ENCODE peak calls at places on chromosome 4, in eight cellular contexts. One of them, this sample, is unnamed.

GRCh38 chr4:115292320-115293092 is 179.1 kb upstream of the NDST4 start:
- DNase-seq in mesendoderm: no peak
- DNase-seq in esophagus squamous epithelium: no peak
- DNase-seq in spleen: no peak
- DNase-seq in CD4-positive, alpha-beta memory T cell: peak; percentile 11
- DNase-seq in sigmoid colon: no peak
- DNase-seq in left ventricle myocardium inferior: no peak
- DNase-seq in breast epithelium: no peak
- DNase-seq in this sample: no peak

GRCh38 chr4:165464813-165465381 is 86.1 kb downstream of the CPE start:
- DNase-seq in sigmoid colon: no peak
- DNase-seq in CD4-positive, alpha-beta memory T cell: no peak
- DNase-seq in mesendoderm: peak; percentile 40
- DNase-seq in spleen: no peak
- DNase-seq in left ventricle myocardium inferior: no peak
- DNase-seq in esophagus squamous epithelium: no peak
- DNase-seq in breast epithelium: no peak
- DNase-seq in this sample: no peak

GRCh38 chr4:47068986-47069385 is 37.6 kb downstream of the GABRB1 start:
- DNase-seq in esophagus squamous epithelium: no peak
- DNase-seq in spleen: no peak
- DNase-seq in left ventricle myocardium inferior: no peak
- DNase-seq in sigmoid colon: no peak
- DNase-seq in mesendoderm: no peak
- DNase-seq in CD4-positive, alpha-beta memory T cell: no peak
- DNase-seq in breast epithelium: no peak
- DNase-seq in this sample: no peak

GRCh38 chr4:151842430-151843079 is 81.7 kb upstream of the GATB start:
- DNase-seq in spleen: no peak
- DNase-seq in esophagus squamous epithelium: no peak
- DNase-seq in CD4-positive, alpha-beta memory T cell: no peak
- DNase-seq in left ventricle myocardium inferior: no peak
- DNase-seq in sigmoid colon: no peak
- DNase-seq in breast epithelium: no peak
- DNase-seq in mesendoderm: no peak
- DNase-seq in this sample: no peak

GRCh38 chr4:47118192-47118879 is 87.0 kb downstream of the GABRB1 start:
- DNase-seq in spleen: no peak
- DNase-seq in mesendoderm: no peak
- DNase-seq in breast epithelium: no peak
- DNase-seq in CD4-positive, alpha-beta memory T cell: no peak
- DNase-seq in left ventricle myocardium inferior: no peak
- DNase-seq in sigmoid colon: no peak
- DNase-seq in esophagus squamous epithelium: no peak
- DNase-seq in this sample: no peak

GRCh38 chr4:181784881-181785280 is 458.3 kb upstream of the TENM3 start:
- DNase-seq in CD4-positive, alpha-beta memory T cell: no peak
- DNase-seq in sigmoid colon: no peak
- DNase-seq in breast epithelium: no peak
- DNase-seq in spleen: no peak
- DNase-seq in mesendoderm: peak; percentile 10
- DNase-seq in esophagus squamous epithelium: no peak
- DNase-seq in left ventricle myocardium inferior: no peak
- DNase-seq in this sample: no peak

GRCh38 chr4:15130441-15130840 is 128.2 kb downstream of the CPEB2 start:
- DNase-seq in sigmoid colon: no peak
- DNase-seq in spleen: no peak
- DNase-seq in mesendoderm: peak; percentile 50
- DNase-seq in esophagus squamous epithelium: no peak
- DNase-seq in CD4-positive, alpha-beta memory T cell: no peak
- DNase-seq in breast epithelium: no peak
- DNase-seq in left ventricle myocardium inferior: no peak
- DNase-seq in this sample: no peak

GRCh38 chr4:154088741-154089140 is 299.9 kb upstream of the SFRP2 start:
- DNase-seq in spleen: no peak
- DNase-seq in CD4-positive, alpha-beta memory T cell: no peak
- DNase-seq in left ventricle myocardium inferior: no peak
- DNase-seq in esophagus squamous epithelium: no peak
- DNase-seq in breast epithelium: no peak
- DNase-seq in mesendoderm: no peak
- DNase-seq in sigmoid colon: no peak
- DNase-seq in this sample: no peak

GRCh38 chr4:188596027-188596426 is 456.8 kb downstream of the TRIML1 start:
- DNase-seq in esophagus squamous epithelium: no peak
- DNase-seq in mesendoderm: no peak
- DNase-seq in sigmoid colon: no peak
- DNase-seq in left ventricle myocardium inferior: no peak
- DNase-seq in spleen: no peak
- DNase-seq in CD4-positive, alpha-beta memory T cell: no peak
- DNase-seq in breast epithelium: no peak
- DNase-seq in this sample: no peak

GRCh38 chr4:136864580-136865185 is 667.6 kb downstream of the PCDH18 start:
- DNase-seq in esophagus squamous epithelium: no peak
- DNase-seq in spleen: no peak
- DNase-seq in sigmoid colon: no peak
- DNase-seq in left ventricle myocardium inferior: no peak
- DNase-seq in mesendoderm: peak; percentile 77
- DNase-seq in breast epithelium: no peak
- DNase-seq in CD4-positive, alpha-beta memory T cell: no peak
- DNase-seq in this sample: peak; percentile 2

DNA sequence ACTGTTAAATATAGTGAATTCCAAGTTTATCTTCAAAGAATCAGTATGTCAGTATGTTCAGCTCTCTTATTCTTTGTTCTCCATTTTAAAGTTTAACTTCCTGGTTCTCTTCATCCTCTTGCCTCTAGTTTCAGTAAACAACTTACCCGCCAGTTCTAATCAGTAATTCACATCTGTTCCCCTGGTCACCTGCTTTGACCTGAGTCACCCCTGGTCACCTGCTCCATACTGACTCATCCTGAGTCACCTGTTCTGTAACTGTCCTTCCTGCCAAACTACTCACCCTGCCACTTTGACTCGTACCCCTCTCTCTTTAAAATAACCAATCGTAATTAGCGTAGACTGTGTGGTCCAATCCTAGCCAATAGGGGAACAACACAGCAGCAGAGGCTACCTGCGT is 992.7 kb upstream of the HS3ST1 start:
- DNase-seq in mesendoderm: peak; percentile 29
- DNase-seq in left ventricle myocardium inferior: no peak
- DNase-seq in sigmoid colon: no peak
- DNase-seq in spleen: no peak
- DNase-seq in esophagus squamous epithelium: no peak
- DNase-seq in CD4-positive, alpha-beta memory T cell: no peak
- DNase-seq in breast epithelium: no peak
- DNase-seq in this sample: no peak
- H3K27ac ChIP-seq in mesendoderm: no peak overlapping the region
- H3K27ac ChIP-seq in left ventricle myocardium inferior: no peak overlapping the region
- H3K27ac ChIP-seq in sigmoid colon: no peak overlapping the region
- H3K27ac ChIP-seq in spleen: no peak overlapping the region
- H3K27ac ChIP-seq in esophagus squamous epithelium: no peak overlapping the region
- H3K27ac ChIP-seq in CD4-positive, alpha-beta memory T cell: no peak overlapping the region
- H3K27ac ChIP-seq in breast epithelium: no peak overlapping the region
- H3K27ac ChIP-seq in this sample: peak overlapping the region; percentile 2

GRCh38 chr4:183242291-183242690 is 77.8 kb downstream of the CLDN22 start:
- DNase-seq in CD4-positive, alpha-beta memory T cell: no peak
- DNase-seq in sigmoid colon: no peak
- DNase-seq in left ventricle myocardium inferior: no peak
- DNase-seq in mesendoderm: no peak
- DNase-seq in spleen: no peak
- DNase-seq in breast epithelium: no peak
- DNase-seq in esophagus squamous epithelium: no peak
- DNase-seq in this sample: no peak

GRCh38 chr4:183240581-183241321 is 79.3 kb downstream of the CLDN22 start:
- DNase-seq in mesendoderm: peak; percentile 65
- DNase-seq in left ventricle myocardium inferior: no peak
- DNase-seq in CD4-positive, alpha-beta memory T cell: no peak
- DNase-seq in breast epithelium: no peak
- DNase-seq in sigmoid colon: no peak
- DNase-seq in esophagus squamous epithelium: no peak
- DNase-seq in spleen: no peak
- DNase-seq in this sample: no peak

GRCh38 chr4:183241771-183242170 is 78.3 kb downstream of the CLDN22 start:
- DNase-seq in esophagus squamous epithelium: no peak
- DNase-seq in mesendoderm: peak; percentile 69
- DNase-seq in breast epithelium: no peak
- DNase-seq in left ventricle myocardium inferior: no peak
- DNase-seq in spleen: no peak
- DNase-seq in sigmoid colon: no peak
- DNase-seq in CD4-positive, alpha-beta memory T cell: no peak
- DNase-seq in this sample: no peak

GRCh38 chr4:183244506-183244905 is 75.6 kb downstream of the CLDN22 start:
- DNase-seq in spleen: no peak
- DNase-seq in sigmoid colon: no peak
- DNase-seq in breast epithelium: no peak
- DNase-seq in CD4-positive, alpha-beta memory T cell: no peak
- DNase-seq in esophagus squamous epithelium: no peak
- DNase-seq in left ventricle myocardium inferior: no peak
- DNase-seq in mesendoderm: no peak
- DNase-seq in this sample: no peak

DNA sequence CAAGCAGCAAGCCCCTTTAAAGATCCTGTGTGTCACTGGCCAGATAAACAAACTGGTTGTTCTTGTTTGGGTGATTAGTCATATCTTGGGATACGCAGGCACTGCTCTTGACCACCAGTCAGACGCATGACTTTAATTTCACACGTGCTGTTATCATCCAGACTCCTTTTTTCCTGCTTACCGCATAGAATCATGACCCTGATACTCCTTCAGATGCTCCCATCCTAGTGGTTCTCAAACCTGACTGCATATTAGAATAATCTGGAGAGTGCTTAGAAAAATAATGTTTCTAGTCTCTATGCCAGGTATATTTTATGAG is 78.8 kb downstream of the CLDN22 start:
- DNase-seq in esophagus squamous epithelium: no peak
- DNase-seq in sigmoid colon: no peak
- DNase-seq in breast epithelium: no peak
- DNase-seq in left ventricle myocardium inferior: no peak
- DNase-seq in spleen: no peak
- DNase-seq in mesendoderm: peak; percentile 86
- DNase-seq in CD4-positive, alpha-beta memory T cell: no peak
- DNase-seq in this sample: peak; percentile 37
- H3K27ac ChIP-seq in esophagus squamous epithelium: no peak overlapping the region
- H3K27ac ChIP-seq in sigmoid colon: no peak overlapping the region
- H3K27ac ChIP-seq in breast epithelium: no peak overlapping the region
- H3K27ac ChIP-seq in left ventricle myocardium inferior: no peak overlapping the region
- H3K27ac ChIP-seq in spleen: no peak overlapping the region
- H3K27ac ChIP-seq in mesendoderm: peak overlapping the region; percentile 15
- H3K27ac ChIP-seq in CD4-positive, alpha-beta memory T cell: no peak overlapping the region
- H3K27ac ChIP-seq in this sample: no peak overlapping the region

GRCh38 chr4:158217763-158218162 is 7.5 kb downstream of the TMEM144 start:
- DNase-seq in CD4-positive, alpha-beta memory T cell: no peak
- DNase-seq in breast epithelium: no peak
- DNase-seq in spleen: no peak
- DNase-seq in sigmoid colon: no peak
- DNase-seq in left ventricle myocardium inferior: no peak
- DNase-seq in esophagus squamous epithelium: no peak
- DNase-seq in mesendoderm: no peak
- DNase-seq in this sample: no peak

GRCh38 chr4:158219623-158220022 is 9.3 kb downstream of the TMEM144 start:
- DNase-seq in mesendoderm: no peak
- DNase-seq in left ventricle myocardium inferior: no peak
- DNase-seq in sigmoid colon: no peak
- DNase-seq in breast epithelium: no peak
- DNase-seq in esophagus squamous epithelium: no peak
- DNase-seq in spleen: no peak
- DNase-seq in CD4-positive, alpha-beta memory T cell: no peak
- DNase-seq in this sample: no peak
- H3K27ac ChIP-seq in mesendoderm: no peak overlapping the region
- H3K27ac ChIP-seq in left ventricle myocardium inferior: no peak overlapping the region
- H3K27ac ChIP-seq in sigmoid colon: no peak overlapping the region
- H3K27ac ChIP-seq in breast epithelium: no peak overlapping the region
- H3K27ac ChIP-seq in esophagus squamous epithelium: no peak overlapping the region
- H3K27ac ChIP-seq in spleen: no peak overlapping the region
- H3K27ac ChIP-seq in CD4-positive, alpha-beta memory T cell: no peak overlapping the region
- H3K27ac ChIP-seq in this sample: no peak overlapping the region

GRCh38 chr4:76215120-76215519 is 1.5 kb upstream of the SCARB2 start:
- DNase-seq in left ventricle myocardium inferior: no peak
- DNase-seq in esophagus squamous epithelium: no peak
- DNase-seq in mesendoderm: no peak
- DNase-seq in breast epithelium: peak; percentile 68
- DNase-seq in sigmoid colon: no peak
- DNase-seq in CD4-positive, alpha-beta memory T cell: no peak
- DNase-seq in spleen: no peak
- DNase-seq in this sample: no peak
- H3K27ac ChIP-seq in left ventricle myocardium inferior: peak overlapping the region; percentile 99
- H3K27ac ChIP-seq in esophagus squamous epithelium: peak overlapping the region; percentile 98
- H3K27ac ChIP-seq in mesendoderm: no peak overlapping the region
- H3K27ac ChIP-seq in breast epithelium: peak overlapping the region; percentile 98
- H3K27ac ChIP-seq in sigmoid colon: no peak overlapping the region
- H3K27ac ChIP-seq in CD4-positive, alpha-beta memory T cell: no peak overlapping the region
- H3K27ac ChIP-seq in spleen: no peak overlapping the region
- H3K27ac ChIP-seq in this sample: no peak overlapping the region

GRCh38 chr4:176753049-176753448 is 39.7 kb downstream of the VEGFC start:
- DNase-seq in mesendoderm: peak; percentile 37
- DNase-seq in esophagus squamous epithelium: no peak
- DNase-seq in left ventricle myocardium inferior: no peak
- DNase-seq in spleen: no peak
- DNase-seq in sigmoid colon: no peak
- DNase-seq in breast epithelium: no peak
- DNase-seq in CD4-positive, alpha-beta memory T cell: no peak
- DNase-seq in this sample: no peak
- H3K27ac ChIP-seq in mesendoderm: no peak overlapping the region
- H3K27ac ChIP-seq in esophagus squamous epithelium: no peak overlapping the region
- H3K27ac ChIP-seq in left ventricle myocardium inferior: no peak overlapping the region
- H3K27ac ChIP-seq in spleen: no peak overlapping the region
- H3K27ac ChIP-seq in sigmoid colon: no peak overlapping the region
- H3K27ac ChIP-seq in breast epithelium: no peak overlapping the region
- H3K27ac ChIP-seq in CD4-positive, alpha-beta memory T cell: no peak overlapping the region
- H3K27ac ChIP-seq in this sample: peak overlapping the region; percentile 62

DNA sequence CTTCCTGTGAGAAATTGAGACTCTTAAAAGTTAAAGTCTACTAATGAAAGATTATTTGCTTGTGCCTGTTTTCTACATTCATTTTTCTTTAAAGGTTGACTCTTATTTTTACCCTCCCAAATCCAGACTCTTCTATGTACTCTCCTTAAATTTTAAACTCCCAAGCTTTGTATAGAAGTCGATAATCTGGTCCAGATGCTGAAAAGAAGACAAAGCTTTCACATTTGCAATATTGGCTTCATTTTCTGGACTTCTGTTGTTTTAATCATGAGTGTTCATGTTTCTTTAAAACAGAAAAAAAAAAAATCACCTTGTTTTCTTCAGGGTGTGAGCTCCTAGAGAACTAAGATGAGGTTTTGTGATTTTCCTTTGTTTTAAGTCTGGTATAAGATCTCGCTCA is 53.2 kb upstream of the TBC1D14 start:
- DNase-seq in sigmoid colon: no peak
- DNase-seq in left ventricle myocardium inferior: no peak
- DNase-seq in breast epithelium: no peak
- DNase-seq in CD4-positive, alpha-beta memory T cell: no peak
- DNase-seq in spleen: no peak
- DNase-seq in mesendoderm: no peak
- DNase-seq in esophagus squamous epithelium: no peak
- DNase-seq in this sample: no peak
- H3K27ac ChIP-seq in sigmoid colon: peak overlapping the region; percentile 47
- H3K27ac ChIP-seq in left ventricle myocardium inferior: peak overlapping the region; percentile 85
- H3K27ac ChIP-seq in breast epithelium: no peak overlapping the region
- H3K27ac ChIP-seq in CD4-positive, alpha-beta memory T cell: no peak overlapping the region
- H3K27ac ChIP-seq in spleen: no peak overlapping the region
- H3K27ac ChIP-seq in mesendoderm: no peak overlapping the region
- H3K27ac ChIP-seq in esophagus squamous epithelium: peak overlapping the region; percentile 28
- H3K27ac ChIP-seq in this sample: no peak overlapping the region

This sample was measured in epithelial cell of prostate.